ENCODE peak calls at places on chromosomes 3 and 15, in eight cellular contexts. F is frontal cortex; I is stimulated activated CD4-positive, alpha-beta T cell treated with anti-CD3 and anti-CD28 coated beads, Interleukin-15, amount 100 ng/mL, for 1 hour; C is T follicular helper cell; N is brain microvascular endothelial cell; K is neuronal stem cell; P is effector memory CD4-positive, alpha-beta T cell; E is stimulated activated naive CD8-positive, alpha-beta T cell treated with anti-CD3 and anti-CD28 coated beads, Interleukin-15, amount 100 ng/mL, for 72 hours. W is an unnamed sample.

GRCh38 chr3:50303038-50303815 is at the start of gene HYAL1:
- DNase-seq in F (no peak), I (no peak), C (no peak), N (no peak), K (no peak), P (no peak), E (no peak), W (no peak)

GRCh38 chr3:158106773-158107461 is 697 bp upstream of the SHOX2 start:
- DNase-seq in F (no peak), I (no peak), C (no peak), N (no peak), K (no peak), P (no peak), E (peak; percentile 16), W (no peak)

GRCh38 chr3:176919836-176920760 is 277.2 kb downstream of the TBL1XR1 start:
- DNase-seq in F (no peak), I (no peak), C (no peak), N (peak; percentile 79), K (no peak), P (no peak), E (no peak), W (no peak)

GRCh38 chr15:40233727-40234577 is 4.9 kb upstream of the PAK6 start:
- DNase-seq in F (no peak), I (no peak), C (no peak), N (no peak), K (no peak), P (no peak), E (no peak), W (no peak)

GRCh38 chr3:157844770-157845522 is 261.3 kb downstream of the SHOX2 start:
- DNase-seq in F (no peak), I (no peak), C (no peak), N (no peak), K (no peak), P (no peak), E (no peak), W (no peak)

GRCh38 chr3:170137971-170138370 is 43.6 kb downstream of the PHC3 start:
- DNase-seq in F (no peak), I (no peak), C (no peak), N (no peak), K (no peak), P (no peak), E (no peak), W (no peak)

GRCh38 chr15:73948396-73948795 is 22.1 kb downstream of the LOXL1 start:
- DNase-seq in F (no peak), I (no peak), C (no peak), N (no peak), K (no peak), P (no peak), E (no peak), W (no peak)

GRCh38 chr3:33868309-33868708 is 69.9 kb downstream of the PDCD6IP start:
- DNase-seq in F (no peak), I (no peak), C (no peak), N (no peak), K (no peak), P (no peak), E (no peak), W (no peak)

GRCh38 chr15:69105451-69105985 is 54.9 kb upstream of the GLCE start:
- DNase-seq in F (no peak), I (no peak), C (no peak), N (no peak), K (no peak), P (no peak), E (no peak), W (no peak)

GRCh38 chr3:190101320-190102117 is 19.2 kb downstream of the P3H2 start:
- DNase-seq in F (no peak), I (no peak), C (no peak), N (peak; percentile 73), K (no peak), P (no peak), E (no peak), W (no peak)

GRCh38 chr3:71310595-71311319 is 272.8 kb downstream of the FOXP1 start:
- DNase-seq in F (no peak), I (no peak), C (no peak), N (peak; percentile 40), K (no peak), P (no peak), E (peak; percentile 8), W (no peak)

GRCh38 chr3:119318871-119319270 is 24.7 kb downstream of the ARHGAP31 start:
- DNase-seq in F (no peak), I (no peak), C (no peak), N (no peak), K (no peak), P (no peak), E (no peak), W (no peak)

GRCh38 chr15:47862402-47862801 is 145.1 kb downstream of the SEMA6D start:
- DNase-seq in F (no peak), I (no peak), C (no peak), N (no peak), K (no peak), P (no peak), E (no peak), W (no peak)

GRCh38 chr3:83843716-83844115 is 1115.1 kb upstream of the CADM2 start:
- DNase-seq in F (no peak), I (no peak), C (no peak), N (no peak), K (peak; percentile 40), P (no peak), E (no peak), W (no peak)

GRCh38 chr3:164620423-164620822 is 457.9 kb downstream of the SI start:
- DNase-seq in F (no peak), I (no peak), C (no peak), N (no peak), K (no peak), P (no peak), E (no peak), W (no peak)